ENCODE peak calls at places on chromosomes 4 and X, in five cellular contexts. E, J, Q, A and Z are unnamed samples.

GRCh38 chr4:142548491-142548890 is 297.6 kb downstream of the INPP4B start:
- DNase-seq in A (no peak), E (no peak), J (no peak), Q (peak; percentile 34), Z (no peak)

GRCh38 chr4:185128272-185129119 is 14.6 kb upstream of the SLC25A4 start:
- DNase-seq in Q (peak; percentile 53), E (no peak), A (no peak), J (peak; percentile 43), Z (peak; percentile 72)

GRCh38 chr4:185229021-185229818 is 19.8 kb downstream of the SNX25 start:
- DNase-seq in A (no peak), Q (no peak), J (no peak), E (no peak), Z (no peak)

GRCh38 chr4:156884183-156884582 is 87.4 kb downstream of the PDGFC start:
- DNase-seq in J (no peak), A (no peak), Q (peak; percentile 27), E (no peak), Z (no peak)

GRCh38 chr4:56689661-56690060 is 8.6 kb upstream of the HOPX start:
- DNase-seq in Q (no peak), A (no peak), J (no peak), E (no peak), Z (no peak)

GRCh38 chr4:155353923-155354540 is 22.7 kb downstream of the MAP9 start:
- DNase-seq in Q (peak; percentile 70), E (peak; percentile 46), J (peak; percentile 64), A (peak; percentile 42), Z (peak; percentile 75)

GRCh38 chrX:19697416-19697815 is 182.1 kb upstream of the MAP3K15 start:
- DNase-seq in A (no peak), Q (peak; percentile 60), E (peak; percentile 69), J (no peak), Z (no peak)

GRCh38 chr4:90950385-90950841 is 823.2 kb downstream of the CCSER1 start:
- DNase-seq in Q (no peak), A (no peak), J (no peak), E (no peak), Z (no peak)

GRCh38 chr4:188295899-188296298 is 156.7 kb downstream of the TRIML1 start:
- DNase-seq in J (no peak), A (no peak), E (peak; percentile 70), Q (no peak), Z (no peak)

GRCh38 chr4:48792348-48793006 is 12.4 kb upstream of the FRYL start:
- DNase-seq in J (no peak), A (no peak), E (no peak), Q (no peak), Z (no peak)

GRCh38 chrX:81202989-81203388 is 1.1 kb downstream of the SH3BGRL start:
- DNase-seq in J (no peak), A (no peak), Q (no peak), E (no peak), Z (no peak)

GRCh38 chr4:47913858-47914218 is 545 bp downstream of the NFXL1 start:
- DNase-seq in A (no peak), E (no peak), Q (peak; percentile 45), J (peak; percentile 44), Z (peak; percentile 77)

GRCh38 chr4:87872043-87872442 is 39.3 kb downstream of the MEPE start:
- DNase-seq in A (no peak), J (no peak), Q (no peak), E (no peak), Z (no peak)

GRCh38 chr4:21307709-21308108 is 607.5 kb downstream of the PACRGL start:
- DNase-seq in E (no peak), A (no peak), Q (no peak), J (no peak), Z (no peak)

GRCh38 chrX:41275661-41276609 is 58.0 kb upstream of the DDX3X start:
- DNase-seq in Q (peak; percentile 68), E (peak; percentile 57), J (peak; percentile 66), A (peak; percentile 23), Z (peak; percentile 83)

GRCh38 chr4:113837397-113837796 is 75.9 kb upstream of the CAMK2D start:
- DNase-seq in J (no peak), Q (peak; percentile 94), A (no peak), E (peak; percentile 94), Z (no peak)

GRCh38 chrX:96770315-96770714 is 85.7 kb downstream of the DIAPH2 start:
- DNase-seq in A (no peak), E (peak; percentile 18), Q (peak; percentile 45), J (no peak), Z (no peak)

GRCh38 chr4:123921339-123921738 is 524.7 kb downstream of the SPRY1 start:
- DNase-seq in Q (no peak), J (no peak), A (no peak), E (no peak), Z (no peak)

GRCh38 chr4:99859618-99860017 is 34.6 kb downstream of the LAMTOR3 start:
- DNase-seq in E (no peak), J (no peak), A (no peak), Q (no peak), Z (no peak)

GRCh38 chr4:102299708-102300107 is 45.6 kb downstream of the SLC39A8 start:
- DNase-seq in A (no peak), E (peak; percentile 11), Q (peak; percentile 70), J (no peak), Z (no peak)

GRCh38 chrX:40003071-40003981 is 94.4 kb downstream of the BCOR start:
- DNase-seq in J (no peak), E (peak; percentile 17), A (no peak), Q (no peak), Z (no peak)

GRCh38 chrX:71953946-71954345 is 43.3 kb downstream of the NHSL2 start:
- DNase-seq in Q (no peak), A (peak; percentile 28), J (no peak), E (no peak), Z (no peak)

GRCh38 chr4:189202182-189202868 is 738.3 kb upstream of the FRG1 start:
- DNase-seq in E (peak; percentile 92), Q (peak; percentile 82), A (peak; percentile 66), J (peak; percentile 69), Z (peak; percentile 77)

GRCh38 chr4:123356914-123357313 is 39.7 kb upstream of the SPRY1 start:
- DNase-seq in Q (no peak), E (no peak), A (no peak), J (no peak), Z (no peak)

DNA sequence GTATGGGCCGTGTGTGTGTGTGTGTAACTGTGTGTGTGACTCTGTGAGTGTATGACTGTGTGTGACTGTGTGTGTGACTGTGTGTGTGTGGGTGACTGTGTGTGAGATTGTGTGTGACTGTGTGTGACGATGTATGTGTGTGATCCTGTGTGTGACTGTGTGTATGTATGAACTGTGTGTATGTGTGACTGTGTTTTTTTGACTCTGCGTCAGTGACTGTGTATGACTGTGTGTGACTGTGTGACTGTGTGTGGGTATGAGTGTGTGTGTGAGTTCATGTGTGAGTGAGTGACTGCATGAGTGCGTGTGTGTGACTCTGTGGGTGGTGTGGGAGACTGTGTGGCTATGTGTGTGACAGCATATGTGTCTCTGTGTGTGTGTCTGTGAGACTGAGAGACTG is 81.8 kb downstream of the ZNF718 start:
- DNase-seq in A (no peak), E (no peak), Q (no peak), J (no peak), Z (no peak)
- H3K4me3 ChIP-seq in A (no peak overlapping the region), E (no peak overlapping the region), Q (no peak overlapping the region), J (no peak overlapping the region), Z (no peak overlapping the region)

DNA sequence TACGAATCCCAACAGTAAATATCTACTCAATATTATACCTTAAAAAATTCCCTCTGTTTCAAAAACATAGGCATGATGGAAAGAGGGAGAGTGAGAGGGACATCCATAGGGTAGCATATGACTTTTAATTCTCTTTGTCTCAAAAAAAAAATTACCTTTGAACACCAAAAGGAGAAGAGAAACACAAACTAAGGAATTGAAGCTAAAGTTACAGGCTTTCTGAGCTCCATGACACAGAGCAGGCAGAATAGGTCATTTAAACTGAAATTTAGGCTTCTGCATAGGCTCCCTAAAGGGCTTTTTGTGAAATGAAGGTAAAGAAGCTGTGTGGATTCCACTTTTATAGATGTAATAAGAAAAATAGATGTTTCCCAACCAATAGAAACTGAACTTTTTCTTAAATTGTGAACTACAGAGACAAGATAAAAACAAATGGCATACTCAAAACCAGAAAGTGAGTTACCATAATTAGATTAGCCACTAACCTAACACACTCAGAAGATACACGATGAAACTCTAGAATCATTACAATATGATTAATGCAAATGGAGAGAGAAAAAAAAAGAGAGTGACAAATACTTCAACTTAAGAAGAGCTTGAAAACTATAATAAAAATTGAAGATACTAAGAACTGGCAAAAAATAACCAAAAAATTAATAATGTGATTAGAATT is 584.6 kb downstream of the GABRG1 start:
- DNase-seq in A (no peak), E (no peak), J (no peak), Q (no peak), Z (no peak)
- H3K27ac ChIP-seq in A (no peak overlapping the region), E (no peak overlapping the region), J (no peak overlapping the region), Q (no peak overlapping the region), Z (no peak overlapping the region)

GRCh38 chr4:137531121-137531520 is 1.2 kb downstream of the PCDH18 start:
- DNase-seq in E (peak; percentile 65), Q (peak; percentile 83), J (no peak), A (no peak), Z (no peak)

GRCh38 chr4:137530176-137530575 is 2.1 kb downstream of the PCDH18 start:
- DNase-seq in J (no peak), E (peak; percentile 79), A (no peak), Q (peak; percentile 91), Z (no peak)

GRCh38 chr4:137526681-137527080 is 5.6 kb downstream of the PCDH18 start:
- DNase-seq in Q (peak; percentile 52), J (no peak), A (no peak), E (no peak), Z (no peak)

GRCh38 chr4:137531951-137532868 is at the start of gene PCDH18:
- DNase-seq in Q (peak; percentile 96), A (peak; percentile 88), J (peak; percentile 75), E (peak; percentile 98), Z (peak; percentile 70)

GRCh38 chr4:137529432-137529831 is 2.9 kb downstream of the PCDH18 start:
- DNase-seq in Q (no peak), E (no peak), A (no peak), J (no peak), Z (no peak)
- H3K4me3 ChIP-seq in Q (peak overlapping the region; percentile 98), E (peak overlapping the region; percentile 62), A (peak overlapping the region; percentile 20), J (peak overlapping the region; percentile 69), Z (peak overlapping the region; percentile 56)

DNA sequence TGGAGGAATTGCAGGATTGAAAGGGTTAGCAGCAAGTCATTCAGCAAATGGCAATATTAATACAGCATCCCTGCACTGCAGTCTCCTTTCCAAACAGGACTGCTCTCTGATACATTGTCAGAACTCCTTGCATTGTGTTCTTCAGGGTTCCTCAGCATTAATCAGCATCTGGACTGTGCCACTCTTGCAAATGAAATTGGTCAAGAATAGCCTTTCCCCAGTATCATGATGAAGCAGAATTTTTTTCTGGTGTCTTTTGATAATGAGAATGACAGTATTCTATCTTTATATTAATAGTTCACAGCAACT is 272.6 kb upstream of the HAND2 start:
- DNase-seq in Q (peak; percentile 6), E (no peak), J (no peak), A (no peak), Z (no peak)
- H3K27ac ChIP-seq in Q (no peak overlapping the region), E (no peak overlapping the region), J (no peak overlapping the region), A (no peak overlapping the region), Z (no peak overlapping the region)